ENCODE peak calls at places on chromosomes 13 and 19, in nine cellular contexts. K, Y, N, P, E, D, M, R and V are unnamed samples.

GRCh38 chr13:45370922-45371406 is 30.0 kb upstream of the TPT1 start:
- DNase-seq in K (no peak), Y (peak; percentile 40), N (peak; percentile 93), P (peak; percentile 85), E (peak; percentile 18), D (peak; percentile 77), M (peak; percentile 79), R (peak; percentile 93), V (peak; percentile 14)

GRCh38 chr19:41309225-41310030 is 544 bp upstream of the CCDC97 start:
- DNase-seq in K (no peak), Y (no peak), N (no peak), P (no peak), E (no peak), D (no peak), M (no peak), R (no peak), V (no peak)

GRCh38 chr13:54394319-54394718 is 1365.7 kb downstream of the OLFM4 start:
- DNase-seq in K (no peak), Y (no peak), N (no peak), P (no peak), E (no peak), D (no peak), M (no peak), R (no peak), V (no peak)

GRCh38 chr13:89900104-89900760 is 1447.3 kb upstream of the MIR17HG start:
- DNase-seq in K (peak; percentile 66), Y (no peak), N (no peak), P (no peak), E (no peak), D (no peak), M (no peak), R (no peak), V (no peak)

GRCh38 chr13:110560606-110561334 is 752 bp downstream of the RAB20 start:
- DNase-seq in K (no peak), Y (no peak), N (peak; percentile 69), P (peak; percentile 75), E (no peak), D (peak; percentile 29), M (peak; percentile 76), R (no peak), V (no peak)

GRCh38 chr13:34137200-34137599 is 319.3 kb downstream of the RFC3 start:
- DNase-seq in K (no peak), Y (no peak), N (no peak), P (no peak), E (no peak), D (no peak), M (no peak), R (no peak), V (no peak)

GRCh38 chr19:6418562-6418932 is 6.1 kb downstream of the KHSRP start:
- DNase-seq in K (no peak), Y (no peak), N (no peak), P (no peak), E (no peak), D (no peak), M (no peak), R (no peak), V (no peak)

GRCh38 chr13:105774739-105775460 is 760.6 kb downstream of the EFNB2 start:
- DNase-seq in K (peak; percentile 44), Y (no peak), N (peak; percentile 12), P (no peak), E (no peak), D (no peak), M (no peak), R (no peak), V (no peak)

GRCh38 chr19:14528419-14529253 is 758 bp upstream of the TECR start:
- DNase-seq in K (no peak), Y (peak; percentile 25), N (no peak), P (peak; percentile 75), E (no peak), D (no peak), M (peak; percentile 68), R (peak; percentile 74), V (no peak)

GRCh38 chr19:48770223-48770622 is 14.9 kb downstream of the FGF21 start:
- DNase-seq in K (no peak), Y (no peak), N (no peak), P (no peak), E (no peak), D (no peak), M (no peak), R (no peak), V (no peak)

GRCh38 chr13:66887088-66887487 is 343.0 kb downstream of the PCDH9 start:
- DNase-seq in K (no peak), Y (no peak), N (no peak), P (no peak), E (no peak), D (no peak), M (no peak), R (no peak), V (peak; percentile 15)

GRCh38 chr19:16025108-16026101 is 50.9 kb upstream of the TPM4 start:
- DNase-seq in K (no peak), Y (no peak), N (peak; percentile 52), P (peak; percentile 55), E (no peak), D (no peak), M (peak; percentile 64), R (no peak), V (no peak)

GRCh38 chr19:38213911-38214625 is 10.0 kb downstream of the DPF1 start:
- DNase-seq in K (no peak), Y (peak; percentile 31), N (peak; percentile 70), P (no peak), E (peak; percentile 36), D (no peak), M (no peak), R (no peak), V (no peak)
- H3K27ac ChIP-seq in K (no peak overlapping the region), Y (no peak overlapping the region), N (no peak overlapping the region), P (no peak overlapping the region), E (no peak overlapping the region), D (no peak overlapping the region), M (no peak overlapping the region), R (no peak overlapping the region), V (peak overlapping the region; percentile 69)

DNA sequence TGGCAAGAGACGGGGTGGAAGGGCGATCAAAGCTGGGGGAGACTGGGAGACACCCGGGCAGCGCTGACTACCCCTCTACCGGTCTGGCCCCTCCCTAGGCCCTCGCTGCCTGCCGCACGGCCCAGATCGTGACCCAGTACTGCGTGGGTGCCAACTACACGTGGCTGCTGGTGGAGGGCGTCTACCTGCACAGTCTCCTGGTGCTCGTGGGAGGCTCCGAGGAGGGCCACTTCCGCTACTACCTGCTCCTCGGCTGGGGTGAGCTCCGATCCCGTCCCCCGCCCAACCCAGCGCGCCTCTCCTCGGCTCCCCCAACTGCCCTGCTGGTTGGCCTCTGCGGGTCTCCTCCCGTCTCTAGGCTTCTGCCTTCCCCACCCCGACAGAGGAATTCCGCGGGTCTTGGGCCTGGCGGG is 8.8 kb downstream of the GIPR start:
- DNase-seq in K (no peak), Y (peak; percentile 28), N (peak; percentile 87), P (no peak), E (peak; percentile 20), D (no peak), M (no peak), R (peak; percentile 76), V (peak; percentile 39)
- H3K27ac ChIP-seq in K (no peak overlapping the region), Y (no peak overlapping the region), N (no peak overlapping the region), P (no peak overlapping the region), E (no peak overlapping the region), D (no peak overlapping the region), M (no peak overlapping the region), R (peak overlapping the region; percentile 51), V (no peak overlapping the region)

DNA sequence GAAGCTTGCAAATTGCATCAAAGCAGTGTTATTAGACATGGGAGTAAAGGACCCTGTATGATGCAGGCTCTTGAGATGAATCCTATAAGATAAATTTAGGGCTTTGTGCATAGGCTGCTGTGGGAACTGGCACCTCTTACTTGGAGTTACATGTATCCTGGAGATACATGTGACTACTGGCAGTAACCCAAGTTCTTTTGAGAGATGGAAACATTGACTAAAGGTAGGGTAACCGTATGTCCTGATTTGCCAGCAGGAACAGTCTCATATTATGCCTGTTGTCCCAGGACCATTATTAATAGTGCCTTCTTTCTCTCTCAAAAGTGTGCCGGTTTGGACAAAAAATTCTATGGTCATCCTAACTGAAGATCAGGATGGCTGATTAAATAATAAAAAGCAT is 195.4 kb downstream of the LACC1 start:
- DNase-seq in K (no peak), Y (no peak), N (no peak), P (no peak), E (no peak), D (no peak), M (no peak), R (no peak), V (no peak)
- H3K27ac ChIP-seq in K (no peak overlapping the region), Y (no peak overlapping the region), N (no peak overlapping the region), P (no peak overlapping the region), E (no peak overlapping the region), D (no peak overlapping the region), M (no peak overlapping the region), R (no peak overlapping the region), V (no peak overlapping the region)

DNA sequence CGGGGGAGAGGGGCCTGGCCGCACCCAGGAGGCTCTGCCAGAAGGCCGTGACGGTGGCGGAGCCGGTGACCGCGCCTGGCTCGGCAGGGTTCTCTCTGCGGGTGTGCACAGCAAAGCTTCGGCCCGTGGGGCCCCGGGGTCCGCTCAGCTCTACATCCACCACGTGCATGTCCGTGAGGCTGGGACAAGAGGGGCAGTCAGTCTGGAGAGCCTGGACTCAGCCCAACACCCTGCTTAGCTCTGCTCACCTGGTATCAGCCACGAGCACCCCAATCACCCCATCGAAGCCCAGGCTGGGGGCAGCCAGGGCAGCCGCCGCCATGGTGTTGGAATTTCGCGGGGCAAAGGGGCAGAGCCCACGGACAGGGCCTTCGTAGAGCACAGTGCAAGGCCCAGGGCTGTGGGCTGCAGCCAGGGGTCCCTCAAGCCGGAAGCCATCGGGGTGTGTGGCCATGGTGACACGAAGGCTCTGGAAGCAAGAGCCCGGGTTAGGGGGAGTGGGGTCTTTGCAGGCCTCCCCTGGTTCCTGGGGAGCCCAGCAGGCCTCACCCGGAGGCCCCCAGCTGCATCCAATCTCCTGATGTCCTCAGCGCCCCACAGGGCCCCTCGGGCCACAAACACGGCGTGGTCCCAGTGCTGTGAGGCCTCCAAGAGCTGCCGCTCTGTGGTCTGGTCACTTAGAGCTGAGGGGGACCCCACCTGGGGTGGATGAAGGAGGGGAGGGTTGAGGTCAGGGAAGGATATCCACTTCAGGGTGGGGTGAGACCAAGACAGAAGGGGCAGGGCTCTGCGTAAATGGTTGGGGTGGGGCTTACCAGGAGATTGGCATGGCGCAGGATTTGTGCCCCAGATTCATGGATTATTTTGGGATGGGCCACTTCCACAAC is 1.4 kb downstream of the ASPDH start:
- DNase-seq in K (no peak), Y (no peak), N (no peak), P (no peak), E (no peak), D (no peak), M (peak; percentile 64), R (peak; percentile 82), V (no peak)
- H3K27ac ChIP-seq in K (no peak overlapping the region), Y (no peak overlapping the region), N (no peak overlapping the region), P (peak overlapping the region; percentile 76), E (no peak overlapping the region), D (peak overlapping the region; percentile 85), M (peak overlapping the region; percentile 84), R (no peak overlapping the region), V (peak overlapping the region; percentile 96)

GRCh38 chr19:2771786-2772674 is 11.0 kb downstream of the SGTA start:
- DNase-seq in K (no peak), Y (no peak), N (no peak), P (no peak), E (no peak), D (no peak), M (no peak), R (no peak), V (no peak)
- H3K27ac ChIP-seq in K (no peak overlapping the region), Y (no peak overlapping the region), N (no peak overlapping the region), P (peak overlapping the region; percentile 76), E (no peak overlapping the region), D (peak overlapping the region; percentile 84), M (no peak overlapping the region), R (no peak overlapping the region), V (no peak overlapping the region)